ENCODE peak calls at places on chromosome 18, in four cellular contexts. N is A549, M is upper lobe of left lung, U is HepG2. K is an unnamed sample.

GRCh38 chr18:43774497-43774896 is 497.2 kb upstream of the SYT4 start:
- ATAC-seq in N (no peak), U (no peak), M (no peak), K (no peak)

GRCh38 chr18:63339920-63340484 is 20.4 kb upstream of the BCL2 start:
- ATAC-seq in U (no peak), M (no peak), N (no peak), K (no peak)

GRCh38 chr18:63889641-63890040 is 2.1 kb downstream of the SERPINB2 start:
- ATAC-seq in U (no peak), M (no peak), N (no peak), K (no peak)

GRCh38 chr18:71287268-71287667 is 998.4 kb downstream of the SOCS6 start:
- ATAC-seq in U (no peak), M (no peak), N (no peak), K (no peak)

GRCh38 chr18:60232541-60232940 is 140.0 kb downstream of the MC4R start:
- ATAC-seq in M (no peak), U (no peak), N (no peak), K (no peak)

GRCh38 chr18:42113529-42114191 is 158.6 kb downstream of the PIK3C3 start:
- ATAC-seq in N (no peak), U (peak; percentile 89), M (peak; percentile 74), K (no peak)

GRCh38 chr18:12890500-12890899 is 6.5 kb upstream of the PTPN2 start:
- ATAC-seq in U (peak; percentile 90), M (peak; percentile 57), N (peak; percentile 85), K (no peak)

GRCh38 chr18:35159782-35160181 is 81.1 kb upstream of the ZNF397 start:
- ATAC-seq in M (no peak), U (no peak), N (no peak), K (no peak)

GRCh38 chr18:45103319-45104070 is 422.8 kb downstream of the SETBP1 start:
- ATAC-seq in N (no peak), U (no peak), M (no peak), K (no peak)

GRCh38 chr18:59907660-59908059 is 7.9 kb downstream of the PMAIP1 start:
- ATAC-seq in M (no peak), U (no peak), N (no peak), K (no peak)

GRCh38 chr18:23847321-23847986 is 158.2 kb downstream of the LAMA3 start:
- ATAC-seq in N (no peak), M (peak; percentile 12), U (peak; percentile 81), K (no peak)

GRCh38 chr18:23053756-23054457 is 81.4 kb upstream of the CABLES1 start:
- ATAC-seq in U (peak; percentile 98), N (peak; percentile 89), M (peak; percentile 6), K (no peak)

GRCh38 chr18:38940863-38941531 is 1375.4 kb upstream of the CELF4 start:
- ATAC-seq in U (peak; percentile 39), M (no peak), N (no peak), K (no peak)

GRCh38 chr18:39178171-39178570 is 1612.6 kb upstream of the CELF4 start:
- ATAC-seq in U (no peak), M (no peak), N (no peak), K (no peak)

GRCh38 chr18:2958819-2959298 is 54.1 kb downstream of the LPIN2 start:
- ATAC-seq in M (no peak), U (peak; percentile 44), N (no peak), K (peak; percentile 75)

GRCh38 chr18:60372598-60372997 is at the start of gene MC4R:
- ATAC-seq in N (peak; percentile 85), M (peak; percentile 61), U (no peak), K (peak; percentile 86)

GRCh38 chr18:10285283-10285640 is 169.2 kb upstream of the APCDD1 start:
- ATAC-seq in U (no peak), N (no peak), M (no peak), K (no peak)

GRCh38 chr18:70400473-70400872 is 111.6 kb downstream of the SOCS6 start:
- ATAC-seq in U (no peak), N (no peak), M (no peak), K (no peak)

GRCh38 chr18:54360406-54360805 is 2.7 kb downstream of the C18orf54 start:
- ATAC-seq in M (no peak), N (no peak), U (no peak), K (no peak)

GRCh38 chr18:2827076-2827475 is 19.7 kb upstream of the EMILIN2 start:
- ATAC-seq in M (no peak), N (no peak), U (no peak), K (no peak)

GRCh38 chr18:8750954-8751415 is 45.6 kb downstream of the MTCL1 start:
- ATAC-seq in M (no peak), N (no peak), U (no peak), K (peak; percentile 76)
- TF ChIP-seq EP300 in M (no peak), N (no peak), U (no peak), K (no peak)

GRCh38 chr18:61893304-61893970 is 630 bp upstream of the RNF152 start:
- ATAC-seq in M (peak; percentile 31), U (peak; percentile 69), N (peak; percentile 43), K (peak; percentile 44)
- TF ChIP-seq CTCF in M (no peak), U (no peak), N (no peak), K (no peak)

GRCh38 chr18:77114070-77114563 is 18.5 kb downstream of the MBP start:
- ATAC-seq in U (no peak), N (no peak), M (no peak), K (no peak)

GRCh38 chr18:77113361-77114069 is 19.1 kb downstream of the MBP start:
- ATAC-seq in U (no peak), M (no peak), N (no peak), K (no peak)

GRCh38 chr18:77115461-77115907 is 17.1 kb downstream of the MBP start:
- ATAC-seq in U (no peak), M (no peak), N (no peak), K (no peak)

GRCh38 chr18:77116201-77117080 is 16.1 kb downstream of the MBP start:
- ATAC-seq in M (no peak), U (no peak), N (no peak), K (no peak)

GRCh38 chr18:77114564-77115391 is 17.8 kb downstream of the MBP start:
- ATAC-seq in N (peak; percentile 92), U (peak; percentile 95), M (peak; percentile 92), K (peak; percentile 81)
- TF ChIP-seq EP300 in N (peak; percentile 75), U (no peak), M (peak; percentile 98), K (no peak)

DNA sequence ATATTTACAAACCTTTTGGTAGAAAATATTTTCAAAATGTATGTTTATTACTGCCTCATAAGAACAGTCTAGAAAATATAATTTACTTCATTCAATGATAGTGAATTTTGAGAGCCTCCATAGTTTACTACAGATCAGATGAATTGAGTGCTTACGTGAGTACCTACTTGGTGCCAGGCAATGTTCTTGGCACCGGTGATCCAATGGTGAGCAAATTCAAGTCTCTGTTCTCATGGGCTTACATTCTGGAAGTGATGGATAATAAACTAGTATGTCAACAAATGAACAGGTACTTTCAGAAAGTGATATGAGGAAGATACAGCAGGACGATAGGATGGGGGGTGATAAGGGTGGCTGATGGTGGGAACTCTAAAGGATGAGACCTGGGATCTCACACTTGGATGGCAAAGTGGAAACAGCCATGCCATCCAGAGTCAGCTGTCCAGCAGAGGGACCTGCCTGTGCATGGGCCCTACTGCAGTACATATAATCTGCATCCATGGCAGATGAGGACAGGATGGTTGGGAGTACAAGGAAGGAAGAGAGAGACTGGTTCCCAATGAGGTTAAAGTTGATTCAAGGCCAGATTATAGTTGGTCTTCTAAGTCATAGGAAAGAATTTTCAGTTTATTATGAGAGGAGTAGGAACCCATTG is 277.0 kb downstream of the NEDD4L start:
- ATAC-seq in N (peak; percentile 75), U (no peak), M (no peak), K (no peak)
- TF ChIP-seq CTCF in N (no peak), U (no peak), M (no peak), K (no peak)

GRCh38 chr18:47141289-47141688 is 9.0 kb downstream of the HDHD2 start:
- ATAC-seq in N (no peak), U (no peak), M (no peak), K (no peak)

GRCh38 chr18:47143153-47143552 is 7.1 kb downstream of the HDHD2 start:
- ATAC-seq in N (no peak), U (no peak), M (no peak), K (no peak)

GRCh38 chr18:47149457-47150028 is 757 bp downstream of the HDHD2 start:
- ATAC-seq in M (no peak), N (no peak), U (peak; percentile 50), K (no peak)

GRCh38 chr18:47143899-47144485 is 6.3 kb downstream of the HDHD2 start:
- ATAC-seq in U (no peak), M (no peak), N (no peak), K (no peak)
- TF ChIP-seq EP300 in U (no peak), M (no peak), N (no peak), K (no peak)

DNA sequence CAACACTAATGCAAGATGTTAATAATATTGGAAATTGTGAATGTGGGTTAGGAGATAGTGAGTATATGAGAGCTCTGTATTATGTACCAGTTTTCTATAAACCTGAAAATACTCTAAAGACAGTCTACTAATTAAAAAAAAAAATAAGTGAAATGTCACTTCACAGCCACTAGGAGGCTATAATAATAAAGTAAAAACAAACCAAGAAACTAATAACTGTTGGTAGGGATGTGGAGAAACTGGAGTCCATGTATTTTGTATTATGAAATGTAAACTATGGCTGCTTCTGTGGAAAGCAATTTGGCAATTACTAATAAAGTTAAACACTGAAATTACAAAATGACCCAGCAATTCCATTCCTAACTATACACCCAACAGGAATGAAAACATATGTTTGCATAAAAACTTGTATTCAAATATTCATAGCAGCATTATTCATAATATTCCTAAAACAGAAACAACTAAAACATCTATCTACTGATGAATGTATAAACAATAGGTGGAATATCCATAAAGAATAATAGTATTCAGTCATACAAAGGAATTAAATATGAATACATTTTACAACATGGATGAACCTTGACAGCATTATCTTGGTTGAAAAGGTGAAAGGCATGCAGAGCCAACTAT is 36.2 kb downstream of the CCDC178 start:
- ATAC-seq in U (no peak), N (no peak), M (no peak), K (no peak)
- TF ChIP-seq CTCF in U (no peak), N (no peak), M (no peak), K (no peak)